ENCODE peak calls at places on chromosomes 2 and 18, in four cellular contexts. P is WTC11, X is HepG2, A is GM12878. Z is an unnamed sample.

GRCh38 chr2:223947711-223948205 is 2.6 kb upstream of the WDFY1 start:
- DNase-seq in P (no peak), X (no peak), A (no peak), Z (no peak)

GRCh38 chr2:74070991-74071390 is 76.7 kb downstream of the BOLA3 start:
- DNase-seq in A (no peak), P (no peak), X (no peak), Z (no peak)

GRCh38 chr2:235709124-235709813 is 215.4 kb downstream of the AGAP1 start:
- DNase-seq in P (no peak), X (peak; percentile 48), A (no peak), Z (no peak)

GRCh38 chr18:60018801-60019462 is 119.1 kb downstream of the PMAIP1 start:
- DNase-seq in X (no peak), P (no peak), A (no peak), Z (no peak)

GRCh38 chr2:20156826-20157605 is 67.9 kb downstream of the SDC1 start:
- DNase-seq in A (peak; percentile 47), P (no peak), X (no peak), Z (no peak)

GRCh38 chr18:47997338-47997780 is 66.9 kb upstream of the SMAD2 start:
- DNase-seq in P (peak; percentile 85), X (no peak), A (no peak), Z (peak; percentile 47)

GRCh38 chr2:110903548-110903947 is 171.2 kb downstream of the ACOXL start:
- DNase-seq in X (no peak), A (no peak), P (no peak), Z (no peak)

GRCh38 chr2:34851804-34852203 is 1252.7 kb upstream of the FAM98A start:
- DNase-seq in A (no peak), X (no peak), P (no peak), Z (no peak)

GRCh38 chr18:5747678-5748077 is 147.6 kb downstream of the TMEM200C start:
- DNase-seq in X (peak; percentile 74), A (no peak), P (no peak), Z (no peak)

GRCh38 chr2:114405486-114406250 is 36.8 kb upstream of the DPP10 start:
- DNase-seq in P (no peak), A (no peak), X (no peak), Z (no peak)

GRCh38 chr2:238502088-238502810 is 75.5 kb downstream of the ASB1 start:
- DNase-seq in P (no peak), A (no peak), X (no peak), Z (no peak)
- TF ChIP-seq NR2C2 in P (no peak), A (peak; percentile 42), X (no peak), Z (no peak)

GRCh38 chr18:50446629-50447028 is 71.8 kb downstream of the SKA1 start:
- DNase-seq in A (no peak), X (no peak), P (no peak), Z (no peak)

GRCh38 chr18:50447102-50447501 is 72.3 kb downstream of the SKA1 start:
- DNase-seq in P (no peak), A (no peak), X (no peak), Z (no peak)

GRCh38 chr18:50439460-50440015 is 64.7 kb downstream of the SKA1 start:
- DNase-seq in A (no peak), X (no peak), P (no peak), Z (no peak)

GRCh38 chr18:50444539-50444938 is 69.7 kb downstream of the SKA1 start:
- DNase-seq in A (no peak), X (no peak), P (no peak), Z (no peak)

DNA sequence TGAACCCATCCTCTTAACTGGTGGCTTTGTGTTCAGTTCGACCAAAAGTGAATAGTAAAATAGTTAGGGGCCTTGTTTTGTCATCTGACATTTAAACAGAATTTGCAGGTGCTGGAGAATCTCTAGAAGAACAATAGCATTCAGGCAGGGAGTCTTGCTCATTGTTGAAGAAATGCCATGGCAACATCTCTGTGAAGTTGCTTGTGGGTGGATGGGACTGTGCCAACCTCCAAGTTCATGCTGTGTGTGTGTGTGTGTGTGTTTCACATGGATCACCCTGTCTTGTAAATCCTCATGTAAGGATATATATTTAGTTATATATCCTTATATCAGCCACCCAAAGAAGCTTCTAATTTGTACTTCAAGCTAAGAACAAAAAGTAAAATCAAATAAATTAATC is 66.7 kb downstream of the SKA1 start:
- DNase-seq in X (no peak), A (no peak), P (no peak), Z (no peak)
- TF ChIP-seq NR2C2 in X (no peak), A (no peak), P (no peak), Z (no peak)

GRCh38 chr2:113202305-113203216 is 28.8 kb downstream of the PSD4 start:
- DNase-seq in X (no peak), A (no peak), P (peak; percentile 30), Z (no peak)
- TF ChIP-seq NR2C2 in X (no peak), A (no peak), P (no peak), Z (no peak)

DNA sequence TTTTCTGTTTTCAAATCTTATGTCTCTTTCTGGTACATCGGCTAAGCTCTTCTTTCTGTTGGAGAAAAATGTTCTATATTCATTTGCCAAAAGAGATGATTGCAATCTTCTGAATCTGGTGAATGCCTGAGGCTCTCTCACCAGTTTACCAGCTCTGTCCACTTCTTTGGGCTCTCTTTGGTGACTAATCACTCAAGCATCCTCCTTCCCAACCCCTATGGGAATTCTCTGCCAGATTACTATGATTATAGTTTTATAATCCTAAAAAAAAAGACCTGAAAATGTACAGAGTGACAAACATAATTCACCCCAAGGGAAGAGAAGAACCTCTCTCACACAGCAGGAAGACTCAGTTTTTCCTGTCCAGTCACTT is 187.3 kb downstream of the CAMKMT start:
- DNase-seq in P (no peak), A (no peak), X (no peak), Z (no peak)
- TF ChIP-seq NR2C2 in P (no peak), A (no peak), X (no peak), Z (no peak)

GRCh38 chr2:72919414-72920316 is 2.3 kb downstream of the EMX1 start:
- DNase-seq in X (no peak), A (no peak), P (peak; percentile 53), Z (no peak)

GRCh38 chr2:72917875-72918660 is 749 bp downstream of the EMX1 start:
- DNase-seq in A (no peak), P (peak; percentile 58), X (no peak), Z (no peak)

GRCh38 chr2:72921088-72921851 is 4.0 kb downstream of the EMX1 start:
- DNase-seq in A (no peak), X (no peak), P (no peak), Z (no peak)

GRCh38 chr2:72921866-72922265 is 4.5 kb downstream of the EMX1 start:
- DNase-seq in X (no peak), A (no peak), P (no peak), Z (no peak)

GRCh38 chr2:72920317-72921087 is 3.2 kb downstream of the EMX1 start:
- DNase-seq in X (no peak), A (no peak), P (peak; percentile 73), Z (no peak)
- TF ChIP-seq NR2C2 in X (no peak), A (no peak), P (no peak), Z (no peak)

GRCh38 chr2:124877065-124877671 is 852.1 kb downstream of the CNTNAP5 start:
- DNase-seq in X (no peak), P (no peak), A (no peak), Z (no peak)
- TF ChIP-seq NR2C2 in X (no peak), P (no peak), A (no peak), Z (no peak)

DNA sequence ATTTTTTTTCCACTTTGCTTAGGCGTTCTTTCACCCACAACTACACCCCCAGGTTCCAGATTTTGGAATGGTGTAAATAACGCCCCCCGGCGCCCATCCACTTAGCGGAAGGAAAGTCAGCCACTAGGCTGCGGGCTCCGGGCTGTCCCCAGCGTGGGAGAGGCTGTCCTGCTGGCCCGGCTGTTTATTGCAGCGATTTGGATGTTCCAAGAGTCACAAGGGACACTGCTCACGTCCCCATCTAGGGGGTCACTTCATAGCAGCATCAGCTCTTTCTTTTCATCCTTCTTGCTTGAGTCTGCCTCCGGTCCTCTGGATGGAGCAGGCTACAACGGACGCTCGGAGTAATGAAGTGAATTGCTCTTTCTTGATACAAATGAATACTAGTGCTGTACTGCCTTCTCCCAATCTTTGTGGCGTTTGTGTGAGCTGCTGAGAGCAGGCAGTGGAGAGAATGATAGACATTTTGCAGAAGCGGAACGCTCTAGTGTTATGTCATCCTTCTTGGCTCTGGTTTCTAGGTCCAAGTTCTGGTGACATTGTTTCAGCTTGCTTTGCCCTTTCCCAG is 50.7 kb upstream of the PAIP2B start:
- DNase-seq in A (no peak), P (peak; percentile 77), X (peak; percentile 31), Z (peak; percentile 15)
- TF ChIP-seq NR2C2 in A (no peak), P (no peak), X (no peak), Z (no peak)

DNA sequence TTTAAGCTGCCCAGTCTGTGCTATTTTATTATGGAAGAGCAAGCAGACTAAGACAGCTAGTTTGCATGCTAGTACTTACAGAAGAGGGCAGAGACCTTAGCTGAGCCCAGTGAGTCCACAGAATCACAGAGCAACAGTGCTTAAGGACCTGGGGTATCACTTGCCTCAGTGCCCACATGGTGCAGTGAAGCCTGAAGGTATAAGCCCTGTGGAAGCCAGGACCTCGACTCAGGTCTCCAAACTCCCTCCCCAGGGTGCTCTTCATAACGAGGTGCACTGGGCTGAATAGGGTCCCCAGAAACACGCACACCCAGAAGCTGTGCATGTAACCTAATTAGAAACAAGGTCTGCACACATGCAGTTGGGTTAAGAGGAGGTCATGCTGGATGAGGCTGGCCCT is 718.1 kb downstream of the GALR1 start:
- DNase-seq in P (no peak), A (no peak), X (no peak), Z (no peak)
- TF ChIP-seq NR2C2 in P (no peak), A (no peak), X (no peak), Z (no peak)

GRCh38 chr18:78582131-78582789 is 397.4 kb upstream of the SALL3 start:
- DNase-seq in X (no peak), A (no peak), P (no peak), Z (no peak)
- TF ChIP-seq NR2C2 in X (no peak), A (no peak), P (no peak), Z (no peak)

DNA sequence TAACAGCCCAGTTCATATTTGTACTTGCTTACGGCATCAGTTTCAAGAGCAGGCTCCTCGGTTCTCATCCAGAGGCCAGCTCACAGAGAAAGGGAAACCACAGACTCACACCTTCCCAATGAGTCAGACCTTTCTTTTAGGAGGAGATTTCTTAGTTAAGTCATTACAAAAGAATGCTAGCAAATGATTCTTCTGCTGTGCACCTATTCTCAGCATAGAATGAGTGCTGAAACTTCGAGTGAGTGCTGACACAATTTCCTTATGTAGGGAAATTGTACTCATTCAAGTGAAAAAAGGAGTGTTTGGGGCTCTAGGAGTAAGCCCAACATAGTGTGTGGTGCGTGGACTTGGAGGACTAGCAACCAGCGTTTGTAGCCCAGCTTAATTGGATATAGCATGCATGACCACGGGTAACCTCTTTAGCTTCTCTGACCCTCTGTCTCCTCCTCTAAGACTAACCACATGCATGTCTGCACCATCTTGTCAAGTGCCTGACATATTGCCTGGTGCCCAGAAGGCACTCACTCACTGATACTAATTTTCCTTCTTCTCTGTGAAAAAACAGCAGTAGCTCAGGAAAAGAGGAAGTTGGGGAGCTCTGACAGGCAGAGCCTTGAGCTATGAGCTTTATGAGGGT is 87.0 kb downstream of the ALPK2 start:
- DNase-seq in X (peak; percentile 41), P (no peak), A (peak; percentile 91), Z (no peak)
- TF ChIP-seq NR2C2 in X (no peak), P (no peak), A (no peak), Z (no peak)

Z was measured in K562.